ENCODE peak calls at places on chromosomes 5 and 9, in five cellular contexts. X is GM03348; E is stimulated activated CD4-positive, alpha-beta T cell treated with anti-CD3 and anti-CD28 coated beads, Interleukin-4, amount 100 ng/mL, for 48 hours; P is NCI-H524 treated with DMSO at 0.1 percent for 48 hours; Q is GM23338. S is an unnamed sample.

GRCh38 chr9:124257865-124258764 is at the start of gene NEK6:
- DNase-seq in P (no peak), X (peak), E (no peak), Q (no peak), S (peak)

GRCh38 chr5:556909-557441 is 32.7 kb upstream of the SLC9A3 start:
- DNase-seq in P (no peak), Q (no peak), X (no peak), E (no peak), S (no peak)

GRCh38 chr9:117403848-117404247 is 11.0 kb downstream of the ASTN2 start:
- DNase-seq in Q (peak), P (peak), E (no peak), X (no peak), S (no peak)

GRCh38 chr5:149834246-149834855 is 104.2 kb downstream of the PPARGC1B start:
- DNase-seq in E (peak), Q (peak), X (peak), P (no peak), S (peak)

GRCh38 chr9:129665008-129665771 is at the start of gene PRRX2:
- DNase-seq in E (peak), X (peak), Q (peak), P (no peak), S (no peak)

GRCh38 chr5:173463207-173463606 is 135.0 kb upstream of the STC2 start:
- DNase-seq in E (no peak), Q (no peak), X (no peak), P (no peak), S (no peak)

GRCh38 chr5:21791304-21791703 is 1061.8 kb downstream of the CDH12 start:
- DNase-seq in E (no peak), Q (no peak), X (peak), P (no peak), S (no peak)

GRCh38 chr5:174204914-174205313 is 159.4 kb downstream of the NSG2 start:
- DNase-seq in E (no peak), P (no peak), Q (peak), X (no peak), S (no peak)

GRCh38 chr5:57386958-57387357 is 95.7 kb downstream of the ACTBL2 start:
- DNase-seq in X (peak), E (no peak), P (no peak), Q (peak), S (no peak)

GRCh38 chr5:102090770-102091169 is 205.3 kb downstream of the SLCO4C1 start:
- DNase-seq in E (no peak), P (no peak), Q (peak), X (no peak), S (no peak)

GRCh38 chr5:153654444-153654843 is 164.0 kb downstream of the GRIA1 start:
- DNase-seq in P (no peak), Q (no peak), E (no peak), X (peak), S (no peak)

GRCh38 chr9:135498381-135499126 is 1.9 kb upstream of the MRPS2 start:
- DNase-seq in E (no peak), X (no peak), Q (no peak), P (no peak), S (no peak)

GRCh38 chr5:174999581-174999980 is 275.2 kb downstream of the MSX2 start:
- DNase-seq in Q (no peak), E (no peak), P (no peak), X (no peak), S (no peak)

GRCh38 chr5:35036536-35036935 is 11.2 kb downstream of the AGXT2 start:
- DNase-seq in X (no peak), P (no peak), Q (no peak), E (no peak), S (no peak)

GRCh38 chr5:134647750-134648424 is 698 bp upstream of the SEC24A start:
- DNase-seq in Q (peak), X (peak), E (no peak), P (no peak), S (peak)

GRCh38 chr5:113974976-113975375 is 386.9 kb upstream of the KCNN2 start:
- DNase-seq in Q (no peak), X (no peak), P (no peak), E (no peak), S (no peak)

GRCh38 chr5:7756453-7756852 is 94.5 kb downstream of the CFAP90 start:
- DNase-seq in E (no peak), X (no peak), Q (no peak), P (no peak), S (no peak)

GRCh38 chr5:59999056-59999455 is 105.5 kb upstream of the PDE4D start:
- DNase-seq in P (no peak), E (no peak), X (no peak), Q (peak), S (no peak)

GRCh38 chr9:121510766-121511555 is 11.3 kb upstream of the GGTA1 start:
- DNase-seq in P (no peak), X (no peak), E (no peak), Q (no peak), S (no peak)

GRCh38 chr9:114621975-114622609 is 11.0 kb downstream of the TMEM268 start:
- DNase-seq in Q (no peak), P (no peak), X (peak), E (no peak), S (no peak)

GRCh38 chr5:140926903-140927573 is 939 bp downstream of the PCDHAC1 start:
- DNase-seq in E (no peak), P (no peak), X (peak), Q (peak), S (no peak)

GRCh38 chr5:180090098-180090768 is 18.7 kb upstream of the RNF130 start:
- DNase-seq in Q (peak), X (peak), E (peak), P (no peak), S (peak)

GRCh38 chr9:32571969-32572899 is 725 bp downstream of the NDUFB6 start:
- DNase-seq in P (peak), X (peak), Q (peak), E (peak), S (peak)

GRCh38 chr5:113663879-113664278 is 150.4 kb downstream of the YTHDC2 start:
- DNase-seq in P (peak), X (peak), Q (peak), E (peak), S (no peak)

GRCh38 chr9:137014776-137015539 is 13.1 kb downstream of the ABCA2 start:
- DNase-seq in X (no peak), P (no peak), E (no peak), Q (no peak), S (no peak)

GRCh38 chr5:74017786-74018211 is 391.8 kb downstream of the ARHGEF28 start:
- DNase-seq in P (no peak), X (peak), Q (no peak), E (no peak), S (no peak)

GRCh38 chr5:135318924-135319323 is 80.1 kb downstream of the MACROH2A1 start:
- DNase-seq in E (no peak), Q (no peak), P (no peak), X (no peak), S (no peak)

GRCh38 chr9:81379655-81380054 is 309.7 kb downstream of the TLE1 start:
- DNase-seq in X (peak), P (no peak), E (no peak), Q (no peak), S (no peak)

GRCh38 chr9:77616191-77616590 is 31.9 kb downstream of the GNA14 start:
- DNase-seq in E (no peak), X (no peak), P (no peak), Q (no peak), S (no peak)

GRCh38 chr9:104915049-104915448 is 12.9 kb downstream of the ABCA1 start:
- DNase-seq in E (no peak), X (no peak), P (no peak), Q (no peak), S (no peak)

GRCh38 chr5:105475401-105475800 is 1912.8 kb upstream of the NUDT12 start:
- DNase-seq in E (no peak), Q (no peak), X (no peak), P (no peak), S (no peak)

GRCh38 chr5:143129203-143129602 is 274.3 kb downstream of the NR3C1 start:
- DNase-seq in Q (no peak), E (no peak), X (no peak), P (no peak), S (no peak)

GRCh38 chr5:6818594-6819512 is 105.6 kb downstream of the TENT4A start:
- DNase-seq in P (no peak), Q (no peak), E (no peak), X (no peak), S (peak)

GRCh38 chr9:31519826-31520225 is 864.6 kb upstream of the ACO1 start:
- DNase-seq in Q (no peak), X (peak), P (no peak), E (no peak), S (no peak)

GRCh38 chr5:36655171-36655570 is 48.8 kb downstream of the SLC1A3 start:
- DNase-seq in X (no peak), Q (peak), P (no peak), E (no peak), S (no peak)

GRCh38 chr5:176994460-176995121 is 12.0 kb downstream of the UIMC1 start:
- DNase-seq in Q (peak), E (no peak), P (no peak), X (peak), S (no peak)

S was measured in stimulated activated effector memory CD8-positive, alpha-beta T cell treated with anti-CD3 and anti-CD28 coated beads, Interleukin-12 subunit alpha, Interleukin-12 subunit beta, amount 100 ng/mL, for 72 hours.